ENCODE peak calls at places on chromosomes 11 and 22, in seven cellular contexts. D, O, B, M, A, R and L are unnamed samples.

GRCh38 chr22:22061085-22062077 is 78.8 kb upstream of the TOP3B start:
- DNase-seq in R (no peak), O (peak), M (peak), B (no peak), A (no peak), D (peak), L (no peak)

GRCh38 chr22:42792909-42793847 is 63.9 kb downstream of the ARFGAP3 start:
- DNase-seq in R (peak), B (no peak), O (no peak), M (no peak), D (peak), A (no peak), L (no peak)

GRCh38 chr22:38464992-38465672 is 2.8 kb upstream of the KDELR3 start:
- DNase-seq in O (no peak), R (peak), B (no peak), M (no peak), D (no peak), A (peak), L (no peak)

GRCh38 chr11:132886335-132886734 is 646.0 kb downstream of the OPCML start:
- DNase-seq in R (no peak), A (no peak), D (no peak), B (no peak), O (no peak), M (no peak), L (no peak)

GRCh38 chr22:39478461-39478860 is 21.6 kb downstream of the MGAT3 start:
- DNase-seq in R (no peak), B (no peak), D (peak), M (peak), A (no peak), O (no peak), L (no peak)

GRCh38 chr11:79363861-79364378 is 76.9 kb downstream of the TENM4 start:
- DNase-seq in R (no peak), O (peak), D (no peak), B (no peak), A (no peak), M (peak), L (no peak)

GRCh38 chr11:32266611-32267010 is 168.7 kb downstream of the WT1 start:
- DNase-seq in O (no peak), A (no peak), B (no peak), R (no peak), D (no peak), M (no peak), L (no peak)

GRCh38 chr11:1623716-1624115 is 1.8 kb upstream of the KRTAP5-4 start:
- DNase-seq in A (no peak), D (no peak), O (no peak), B (no peak), M (no peak), R (no peak), L (no peak)

GRCh38 chr11:3616721-3617460 is 24.9 kb downstream of the ART5 start:
- DNase-seq in D (no peak), B (no peak), A (no peak), M (no peak), R (peak), O (no peak), L (no peak)

GRCh38 chr22:37827056-37827455 is 3.9 kb downstream of the GALR3 start:
- DNase-seq in B (no peak), A (no peak), D (no peak), R (no peak), O (no peak), M (no peak), L (no peak)

GRCh38 chr22:24398409-24398808 is 29.0 kb upstream of the ADORA2A start:
- DNase-seq in B (no peak), D (no peak), M (no peak), R (no peak), O (no peak), A (no peak), L (no peak)

GRCh38 chr11:10716543-10717259 is 23.1 kb upstream of the IRAG1 start:
- DNase-seq in M (no peak), D (no peak), A (no peak), R (no peak), O (no peak), B (no peak), L (no peak)

GRCh38 chr11:31725176-31725575 is 85.9 kb downstream of the PAX6 start:
- DNase-seq in D (no peak), B (no peak), A (no peak), R (no peak), M (no peak), O (no peak), L (no peak)

GRCh38 chr11:69817265-69818236 is 1.7 kb downstream of the FGF3 start:
- DNase-seq in D (no peak), R (no peak), A (no peak), B (no peak), M (peak), O (no peak), L (no peak)

GRCh38 chr22:25134028-25134427 is 65.6 kb upstream of the CRYBB3 start:
- DNase-seq in B (no peak), O (peak), D (peak), A (no peak), M (no peak), R (no peak), L (no peak)

GRCh38 chr11:6619021-6619745 is at the start of gene TPP1:
- DNase-seq in D (peak), B (no peak), R (peak), O (peak), M (peak), A (peak), L (peak)

GRCh38 chr11:120244476-120244875 is 4.5 kb downstream of the POU2F3 start:
- DNase-seq in D (no peak), O (no peak), B (no peak), R (no peak), M (no peak), A (no peak), L (no peak)

GRCh38 chr11:8719260-8720190 is 36.9 kb downstream of the RPL27A start:
- DNase-seq in A (peak), R (no peak), O (peak), M (peak), B (no peak), D (peak), L (peak)

GRCh38 chr11:119713361-119714040 is 15.5 kb downstream of the NECTIN1 start:
- DNase-seq in B (no peak), D (peak), M (no peak), O (no peak), R (no peak), A (no peak), L (no peak)

GRCh38 chr11:85749884-85750283 is 61.1 kb downstream of the SYTL2 start:
- DNase-seq in R (no peak), B (no peak), D (no peak), A (no peak), O (no peak), M (no peak), L (no peak)

GRCh38 chr11:13963949-13964770 is 1.6 kb downstream of the SPON1 start:
- DNase-seq in O (peak), D (no peak), M (no peak), A (peak), R (peak), B (no peak), L (no peak)
- H3K27ac ChIP-seq in O (no peak), D (no peak), M (no peak), A (no peak), R (peak), B (no peak), L (no peak)

DNA sequence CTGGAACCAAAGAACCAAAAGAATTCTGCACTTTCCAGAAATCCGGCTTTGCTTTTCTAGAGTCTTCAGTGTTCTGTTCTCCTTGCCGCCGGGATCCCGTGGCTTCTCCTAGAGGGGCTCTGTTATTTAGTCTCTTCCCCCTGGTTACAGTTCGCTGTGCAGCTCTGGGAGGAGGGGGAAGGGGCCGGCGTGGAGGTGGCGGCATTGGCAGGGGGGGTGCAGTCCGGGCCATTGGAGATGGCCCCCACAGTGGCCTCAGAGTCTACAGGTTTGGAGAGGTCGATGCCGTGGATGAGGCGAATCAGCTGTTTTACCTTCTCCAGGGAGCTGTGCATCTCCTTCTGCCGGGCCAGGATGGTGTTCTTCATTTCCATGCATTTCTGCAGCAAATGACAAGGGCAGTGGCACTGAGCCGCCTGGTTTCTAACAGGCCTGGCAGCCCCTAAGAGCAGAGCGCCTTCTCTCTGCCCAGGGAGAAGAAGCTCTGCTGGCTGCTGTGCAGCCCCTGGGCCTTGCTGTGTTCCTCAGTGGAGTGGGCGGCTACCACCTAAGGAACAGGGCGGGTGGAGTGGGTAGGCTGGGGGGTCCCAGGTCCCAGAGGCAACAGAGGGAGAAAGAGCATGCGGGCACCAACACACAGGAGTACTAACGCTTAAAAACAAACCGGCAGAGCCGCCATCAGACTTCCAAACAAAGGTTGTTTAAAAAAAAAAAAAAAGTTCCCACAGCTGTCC is 11.6 kb downstream of the LARGE2 start:
- DNase-seq in R (peak), D (no peak), B (no peak), A (no peak), M (no peak), O (no peak), L (no peak)
- H3K27ac ChIP-seq in R (no peak), D (peak), B (no peak), A (no peak), M (peak), O (peak), L (no peak)

GRCh38 chr11:101617735-101618332 is 34.0 kb upstream of the TRPC6 start:
- DNase-seq in R (no peak), M (peak), B (peak), O (peak), D (no peak), A (no peak), L (no peak)
- H3K27ac ChIP-seq in R (no peak), M (no peak), B (no peak), O (peak), D (no peak), A (no peak), L (no peak)

GRCh38 chr11:72831521-72832300 is 17.5 kb downstream of the ATG16L2 start:
- DNase-seq in O (peak), A (peak), M (peak), D (peak), R (peak), B (peak), L (peak)
- H3K27ac ChIP-seq in O (peak), A (peak), M (no peak), D (no peak), R (peak), B (no peak), L (peak)

GRCh38 chr22:30243671-30244465 is 2.7 kb downstream of the LIF start:
- DNase-seq in O (no peak), A (no peak), B (no peak), D (no peak), M (no peak), R (no peak), L (no peak)
- H3K27ac ChIP-seq in O (no peak), A (no peak), B (no peak), D (no peak), M (no peak), R (no peak), L (no peak)